ENCODE peak calls at places on chromosome 2, in four cellular contexts. R is caudate nucleus; X is erythroblast; L is activated effector memory CD4-positive, alpha-beta T cell treated with anti-CD3 and anti-CD28 coated beads, Interleukin-2, amount 50 U/mL, for 16 hours. V is an unnamed sample.
A peak's percentile ranks its signal among the peaks of the same experiment; 100 is the strongest.

GRCh38 chr2:50591642-50592041 is 440.3 kb downstream of the NRXN1 start:
- DNase-seq in R (peak; percentile 28), X (no peak), L (no peak), V (no peak)

GRCh38 chr2:120823551-120823950 is 87.9 kb downstream of the GLI2 start:
- DNase-seq in R (no peak), X (no peak), L (no peak), V (no peak)

GRCh38 chr2:65076345-65076710 is 20.1 kb downstream of the CEP68 start:
- DNase-seq in R (no peak), X (no peak), L (peak; percentile 37), V (no peak)

GRCh38 chr2:73101626-73102256 is 11.0 kb downstream of the RAB11FIP5 start:
- DNase-seq in R (no peak), X (no peak), L (peak; percentile 28), V (no peak)

GRCh38 chr2:232537079-232537478 is 2.4 kb upstream of the CHRNG start:
- DNase-seq in R (no peak), X (peak; percentile 19), L (peak; percentile 59), V (peak; percentile 5)

GRCh38 chr2:158781562-158781961 is 13.6 kb upstream of the DAPL1 start:
- DNase-seq in R (no peak), X (no peak), L (no peak), V (peak; percentile 42)

GRCh38 chr2:23549821-23550535 is 165.0 kb downstream of the KLHL29 start:
- DNase-seq in R (no peak), X (no peak), L (no peak), V (no peak)

GRCh38 chr2:240733803-240734495 is 42.3 kb downstream of the AQP12A start:
- DNase-seq in R (no peak), X (peak; percentile 17), L (peak; percentile 68), V (peak; percentile 12)

GRCh38 chr2:225041871-225042799 is at the start of gene DOCK10:
- DNase-seq in R (peak; percentile 64), X (peak; percentile 16), L (peak; percentile 87), V (no peak)

GRCh38 chr2:54704238-54704637 is 19.2 kb upstream of the EML6 start:
- DNase-seq in R (no peak), X (no peak), L (no peak), V (no peak)

GRCh38 chr2:68366083-68366560 is 1.0 kb downstream of the PLEK start:
- DNase-seq in R (no peak), X (peak; percentile 31), L (no peak), V (no peak)

GRCh38 chr2:148674063-148675020 is 29.8 kb downstream of the EPC2 start:
- DNase-seq in R (no peak), X (peak; percentile 53), L (no peak), V (peak; percentile 58)

GRCh38 chr2:6864938-6865345 is 765 bp downstream of the CMPK2 start:
- DNase-seq in R (no peak), X (peak; percentile 88), L (peak; percentile 68), V (peak; percentile 72)

GRCh38 chr2:6342273-6342920 is 523.3 kb downstream of the CMPK2 start:
- DNase-seq in R (no peak), X (no peak), L (no peak), V (no peak)

GRCh38 chr2:66890286-66890812 is 455.4 kb downstream of the MEIS1 start:
- DNase-seq in R (no peak), X (no peak), L (no peak), V (no peak)

GRCh38 chr2:88329815-88330603 is 122.5 kb downstream of the FOXI3 start:
- DNase-seq in R (no peak), X (no peak), L (no peak), V (peak; percentile 3)

GRCh38 chr2:232343816-232344215 is 34.7 kb upstream of the ALPP start:
- DNase-seq in R (no peak), X (no peak), L (peak; percentile 30), V (no peak)

GRCh38 chr2:44077942-44078511 is 82.2 kb upstream of the LRPPRC start:
- DNase-seq in R (no peak), X (no peak), L (no peak), V (no peak)

GRCh38 chr2:112582314-112582746 is 2.1 kb upstream of the CHCHD5 start:
- DNase-seq in R (no peak), X (peak; percentile 79), L (peak; percentile 69), V (peak; percentile 87)

GRCh38 chr2:220619525-220620267 is 952.4 kb downstream of the EPHA4 start:
- DNase-seq in R (no peak), X (no peak), L (no peak), V (no peak)

GRCh38 chr2:119224391-119224972 is 848 bp downstream of the STEAP3 start:
- DNase-seq in R (no peak), X (peak; percentile 35), L (no peak), V (no peak)

GRCh38 chr2:166651080-166651675 is 157.1 kb upstream of the SCN7A start:
- DNase-seq in R (no peak), X (no peak), L (no peak), V (no peak)

GRCh38 chr2:397561-398325 is 109.9 kb upstream of the ALKAL2 start:
- DNase-seq in R (no peak), X (no peak), L (no peak), V (no peak)

GRCh38 chr2:527581-527980 is 149.6 kb downstream of the TMEM18 start:
- DNase-seq in R (no peak), X (no peak), L (no peak), V (no peak)

GRCh38 chr2:150207979-150208378 is 279.5 kb downstream of the RND3 start:
- DNase-seq in R (no peak), X (no peak), L (no peak), V (no peak)

GRCh38 chr2:25398534-25398933 is 56.8 kb upstream of the DNMT3A start:
- DNase-seq in R (no peak), X (no peak), L (no peak), V (no peak)

GRCh38 chr2:64737547-64737946 is 83.8 kb upstream of the SERTAD2 start:
- DNase-seq in R (no peak), X (no peak), L (no peak), V (peak; percentile 21)

GRCh38 chr2:164811826-164812225 is 29.8 kb downstream of the COBLL1 start:
- DNase-seq in R (no peak), X (no peak), L (no peak), V (no peak)

GRCh38 chr2:47784349-47784851 is 1.5 kb downstream of the MSH6 start:
- DNase-seq in R (no peak), X (peak; percentile 54), L (peak; percentile 62), V (no peak)

GRCh38 chr2:25421746-25422431 is 80.2 kb upstream of the DNMT3A start:
- DNase-seq in R (no peak), X (no peak), L (no peak), V (no peak)

GRCh38 chr2:69056071-69056470 is 43.1 kb downstream of the ANTXR1 start:
- DNase-seq in R (no peak), X (no peak), L (no peak), V (no peak)

GRCh38 chr2:220393717-220394116 is 766.3 kb downstream of the SLC4A3 start:
- DNase-seq in R (no peak), X (no peak), L (no peak), V (no peak)

GRCh38 chr2:156306821-156307220 is 25.7 kb downstream of the NR4A2 start:
- DNase-seq in R (no peak), X (no peak), L (no peak), V (no peak)

GRCh38 chr2:157620956-157621355 is 7.7 kb downstream of the ACVR1C start:
- DNase-seq in R (no peak), X (no peak), L (no peak), V (no peak)

GRCh38 chr2:180979086-180979934 is 1.1 kb upstream of the UBE2E3 start:
- DNase-seq in R (no peak), X (peak; percentile 47), L (peak; percentile 58), V (no peak)

GRCh38 chr2:195863121-195863520 is 205.5 kb downstream of the DNAH7 start:
- DNase-seq in R (no peak), X (no peak), L (no peak), V (no peak)

V was measured in OCI-M1.